ENCODE peak calls at places on chromosomes 4 and X, in four cellular contexts. One of them, this sample, is unnamed.

GRCh38 chr4:181662383-181662782 is 580.8 kb upstream of the TENM3 start:
- DNase-seq in HCT116: no peak
- DNase-seq in endothelial cell of umbilical vein: no peak
- DNase-seq in HepG2: no peak
- DNase-seq in this sample: no peak

GRCh38 chrX:69034451-69034850 is 130.8 kb downstream of the PJA1 start:
- DNase-seq in HCT116: no peak
- DNase-seq in endothelial cell of umbilical vein: no peak
- DNase-seq in HepG2: no peak
- DNase-seq in this sample: no peak

GRCh38 chrX:115018944-115019343 is 1.5 kb upstream of the IL13RA2 start:
- DNase-seq in HCT116: no peak
- DNase-seq in endothelial cell of umbilical vein: no peak
- DNase-seq in HepG2: no peak
- DNase-seq in this sample: no peak

GRCh38 chr4:122978789-122979188 is 56.4 kb upstream of the NUDT6 start:
- DNase-seq in HCT116: no peak
- DNase-seq in endothelial cell of umbilical vein: no peak
- DNase-seq in HepG2: no peak
- DNase-seq in this sample: no peak

GRCh38 chr4:16685536-16685935 is 212.9 kb downstream of the LDB2 start:
- DNase-seq in HCT116: no peak
- DNase-seq in endothelial cell of umbilical vein: no peak
- DNase-seq in HepG2: no peak
- DNase-seq in this sample: no peak

GRCh38 chr4:180994722-180995121 is 1248.5 kb upstream of the TENM3 start:
- DNase-seq in HCT116: no peak
- DNase-seq in endothelial cell of umbilical vein: no peak
- DNase-seq in HepG2: no peak
- DNase-seq in this sample: no peak

GRCh38 chr4:172042714-172043114 is 229.5 kb downstream of the GALNTL6 start:
- DNase-seq in HCT116: peak; percentile 23
- DNase-seq in endothelial cell of umbilical vein: peak; percentile 2
- DNase-seq in HepG2: peak; percentile 7
- DNase-seq in this sample: no peak

GRCh38 chrX:118978451-118978850 is 4.0 kb downstream of the LONRF3 start:
- DNase-seq in HCT116: no peak
- DNase-seq in endothelial cell of umbilical vein: no peak
- DNase-seq in HepG2: no peak
- DNase-seq in this sample: no peak

GRCh38 chr4:68267433-68267944 is 22.0 kb upstream of the TMPRSS11B start:
- DNase-seq in HCT116: no peak
- DNase-seq in endothelial cell of umbilical vein: no peak
- DNase-seq in HepG2: peak; percentile 2
- DNase-seq in this sample: no peak

GRCh38 chrX:136321532-136321931 is 20.8 kb downstream of the ADGRG4 start:
- DNase-seq in HCT116: no peak
- DNase-seq in endothelial cell of umbilical vein: no peak
- DNase-seq in HepG2: no peak
- DNase-seq in this sample: no peak

GRCh38 chr4:98260047-98260578 is 1.1 kb upstream of the RAP1GDS1 start:
- DNase-seq in HCT116: peak; percentile 7
- DNase-seq in endothelial cell of umbilical vein: peak; percentile 58
- DNase-seq in HepG2: peak; percentile 52
- DNase-seq in this sample: no peak

GRCh38 chr4:24137963-24138601 is 248.2 kb upstream of the PPARGC1A start:
- DNase-seq in HCT116: no peak
- DNase-seq in endothelial cell of umbilical vein: no peak
- DNase-seq in HepG2: peak; percentile 78
- DNase-seq in this sample: no peak

GRCh38 chrX:147738260-147738659 is 173.5 kb upstream of the FMR1 start:
- DNase-seq in HCT116: no peak
- DNase-seq in endothelial cell of umbilical vein: no peak
- DNase-seq in HepG2: no peak
- DNase-seq in this sample: no peak

GRCh38 chr4:25552580-25553271 is 102.9 kb upstream of the SLC34A2 start:
- DNase-seq in HCT116: no peak
- DNase-seq in endothelial cell of umbilical vein: peak; percentile 20
- DNase-seq in HepG2: no peak
- DNase-seq in this sample: no peak

GRCh38 chr4:48152259-48152658 is 18.2 kb upstream of the TXK start:
- DNase-seq in HCT116: no peak
- DNase-seq in endothelial cell of umbilical vein: no peak
- DNase-seq in HepG2: no peak
- DNase-seq in this sample: no peak

GRCh38 chrX:68428431-68428830 is 4.9 kb downstream of the OPHN1 start:
- DNase-seq in HCT116: no peak
- DNase-seq in endothelial cell of umbilical vein: peak; percentile 6
- DNase-seq in HepG2: no peak
- DNase-seq in this sample: no peak

GRCh38 chr4:55008166-55009056 is 117.0 kb downstream of the KDR start:
- DNase-seq in HCT116: no peak
- DNase-seq in endothelial cell of umbilical vein: peak; percentile 94
- DNase-seq in HepG2: no peak
- DNase-seq in this sample: no peak

GRCh38 chrX:10971176-10971575 is 140.0 kb upstream of the HCCS start:
- DNase-seq in HCT116: no peak
- DNase-seq in endothelial cell of umbilical vein: no peak
- DNase-seq in HepG2: no peak
- DNase-seq in this sample: no peak

GRCh38 chr4:165651901-165652300 is 221.1 kb upstream of the TLL1 start:
- DNase-seq in HCT116: no peak
- DNase-seq in endothelial cell of umbilical vein: no peak
- DNase-seq in HepG2: no peak
- DNase-seq in this sample: no peak

GRCh38 chrX:118496763-118497079 is 1.1 kb downstream of the DOCK11 start:
- DNase-seq in HCT116: no peak
- DNase-seq in endothelial cell of umbilical vein: no peak
- DNase-seq in HepG2: no peak
- DNase-seq in this sample: no peak

GRCh38 chrX:84078991-84079390 is 109.0 kb downstream of the RPS6KA6 start:
- DNase-seq in HCT116: no peak
- DNase-seq in endothelial cell of umbilical vein: no peak
- DNase-seq in HepG2: no peak
- DNase-seq in this sample: no peak

GRCh38 chr4:628346-628745 is 3.0 kb downstream of the PDE6B start:
- DNase-seq in HCT116: no peak
- DNase-seq in endothelial cell of umbilical vein: no peak
- DNase-seq in HepG2: no peak
- DNase-seq in this sample: no peak

GRCh38 chrX:10052906-10053625 is 85.9 kb downstream of the CLDN34 start:
- DNase-seq in HCT116: no peak
- DNase-seq in endothelial cell of umbilical vein: no peak
- DNase-seq in HepG2: no peak
- DNase-seq in this sample: no peak

GRCh38 chr4:115054836-115055235 is 58.6 kb downstream of the NDST4 start:
- DNase-seq in HCT116: no peak
- DNase-seq in endothelial cell of umbilical vein: no peak
- DNase-seq in HepG2: peak; percentile 35
- DNase-seq in this sample: no peak

GRCh38 chr4:2079926-2080325 is 20.8 kb downstream of the NAT8L start:
- DNase-seq in HCT116: no peak
- DNase-seq in endothelial cell of umbilical vein: no peak
- DNase-seq in HepG2: no peak
- DNase-seq in this sample: no peak

GRCh38 chr4:173529505-173530325 is at the start of gene HAND2:
- DNase-seq in HCT116: no peak
- DNase-seq in endothelial cell of umbilical vein: no peak
- DNase-seq in HepG2: no peak
- DNase-seq in this sample: peak; percentile 57
- TF ChIP-seq EZH2 in HCT116: no peak
- TF ChIP-seq EZH2 in endothelial cell of umbilical vein: no peak
- TF ChIP-seq EZH2 in HepG2: no peak
- TF ChIP-seq EZH2 in this sample: no peak

GRCh38 chr4:105282489-105282888 is 135.8 kb downstream of the TET2 start:
- DNase-seq in HCT116: no peak
- DNase-seq in endothelial cell of umbilical vein: no peak
- DNase-seq in HepG2: no peak
- DNase-seq in this sample: no peak

GRCh38 chr4:105283501-105283900 is 136.8 kb downstream of the TET2 start:
- DNase-seq in HCT116: no peak
- DNase-seq in endothelial cell of umbilical vein: peak; percentile 3
- DNase-seq in HepG2: no peak
- DNase-seq in this sample: no peak

GRCh38 chr4:105280338-105280809 is 133.7 kb downstream of the TET2 start:
- DNase-seq in HCT116: no peak
- DNase-seq in endothelial cell of umbilical vein: peak; percentile 24
- DNase-seq in HepG2: no peak
- DNase-seq in this sample: no peak

GRCh38 chr4:105279314-105279713 is 132.6 kb downstream of the TET2 start:
- DNase-seq in HCT116: no peak
- DNase-seq in endothelial cell of umbilical vein: no peak
- DNase-seq in HepG2: no peak
- DNase-seq in this sample: no peak

GRCh38 chr4:105281016-105281415 is 134.3 kb downstream of the TET2 start:
- DNase-seq in HCT116: no peak
- DNase-seq in endothelial cell of umbilical vein: no peak
- DNase-seq in HepG2: no peak
- DNase-seq in this sample: no peak
- TF ChIP-seq POLR2AphosphoS5 in HCT116: no peak
- TF ChIP-seq POLR2AphosphoS5 in endothelial cell of umbilical vein: no peak
- TF ChIP-seq POLR2AphosphoS5 in HepG2: no peak
- TF ChIP-seq POLR2AphosphoS5 in this sample: no peak

GRCh38 chrX:153829549-153829798 is 870 bp downstream of the PDZD4 start:
- DNase-seq in HCT116: no peak
- DNase-seq in endothelial cell of umbilical vein: no peak
- DNase-seq in HepG2: no peak
- DNase-seq in this sample: no peak
- TF ChIP-seq EZH2 in HCT116: no peak
- TF ChIP-seq EZH2 in endothelial cell of umbilical vein: peak; percentile 92
- TF ChIP-seq EZH2 in HepG2: no peak
- TF ChIP-seq EZH2 in this sample: no peak

GRCh38 chrX:13066391-13066790 is 22.0 kb upstream of the FAM9C start:
- DNase-seq in HCT116: no peak
- DNase-seq in endothelial cell of umbilical vein: no peak
- DNase-seq in HepG2: no peak
- DNase-seq in this sample: no peak

GRCh38 chrX:13068651-13069050 is 24.2 kb upstream of the FAM9C start:
- DNase-seq in HCT116: no peak
- DNase-seq in endothelial cell of umbilical vein: no peak
- DNase-seq in HepG2: no peak
- DNase-seq in this sample: no peak

GRCh38 chrX:13067842-13068241 is 23.4 kb upstream of the FAM9C start:
- DNase-seq in HCT116: no peak
- DNase-seq in endothelial cell of umbilical vein: no peak
- DNase-seq in HepG2: no peak
- DNase-seq in this sample: no peak

GRCh38 chrX:13059676-13060499 is 15.5 kb upstream of the FAM9C start:
- DNase-seq in HCT116: peak; percentile 26
- DNase-seq in endothelial cell of umbilical vein: peak; percentile 44
- DNase-seq in HepG2: no peak
- DNase-seq in this sample: no peak

DNA sequence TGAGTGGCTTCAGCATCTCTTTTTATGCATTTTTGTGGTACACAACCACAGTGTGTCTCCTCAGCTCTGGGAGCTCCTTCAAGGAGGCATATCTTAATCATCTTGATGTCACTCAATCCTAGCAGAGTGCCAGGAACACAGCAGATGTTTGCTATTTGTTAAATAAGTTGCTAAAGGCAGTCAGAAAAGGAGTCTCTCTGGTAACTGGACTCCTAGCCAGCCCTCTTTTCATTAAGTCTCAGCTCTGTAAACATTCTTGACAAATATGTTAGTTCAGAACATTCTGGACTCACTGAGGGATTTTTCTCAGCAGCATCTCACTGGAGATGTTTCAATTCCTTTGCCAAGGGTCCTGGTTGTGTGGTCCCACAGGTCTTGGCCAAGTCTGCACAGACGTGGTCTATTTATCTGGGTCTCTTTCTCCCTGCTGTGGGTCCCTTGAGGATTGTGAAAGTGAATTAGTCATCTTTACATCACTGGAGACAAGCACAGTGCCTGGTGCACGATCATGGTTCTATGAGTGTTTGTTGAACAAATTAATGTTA is 20.3 kb upstream of the FAM9C start:
- DNase-seq in HCT116: no peak
- DNase-seq in endothelial cell of umbilical vein: no peak
- DNase-seq in HepG2: no peak
- DNase-seq in this sample: no peak
- TF ChIP-seq POLR2AphosphoS5 in HCT116: no peak
- TF ChIP-seq POLR2AphosphoS5 in endothelial cell of umbilical vein: no peak
- TF ChIP-seq POLR2AphosphoS5 in HepG2: no peak
- TF ChIP-seq POLR2AphosphoS5 in this sample: no peak

This sample was measured in SK-N-MC.